ENCODE peak calls at places on chromosomes 13 and 19, in ten cellular contexts. U, O, Q, A, T, I, G, L, X and S are unnamed samples.

GRCh38 chr13:113557013-113557412 is 27.5 kb upstream of the TFDP1 start:
- DNase-seq in U (no peak), O (no peak), Q (no peak), A (no peak), T (no peak), I (no peak), G (no peak), L (no peak), X (no peak), S (no peak)

GRCh38 chr19:3699071-3699740 is 1.1 kb downstream of the PIP5K1C start:
- DNase-seq in U (peak), O (peak), Q (no peak), A (no peak), T (peak), I (no peak), G (peak), L (no peak), X (peak), S (peak)

GRCh38 chr19:7258042-7258839 is 36.0 kb downstream of the INSR start:
- DNase-seq in U (no peak), O (no peak), Q (no peak), A (no peak), T (no peak), I (no peak), G (no peak), L (no peak), X (no peak), S (no peak)

GRCh38 chr19:10690351-10690781 is 10.9 kb upstream of the QTRT1 start:
- DNase-seq in U (peak), O (no peak), Q (no peak), A (no peak), T (no peak), I (no peak), G (no peak), L (no peak), X (no peak), S (peak)

GRCh38 chr13:110801044-110801443 is 87.5 kb downstream of the ING1 start:
- DNase-seq in U (no peak), O (no peak), Q (no peak), A (no peak), T (no peak), I (no peak), G (peak), L (no peak), X (no peak), S (no peak)

GRCh38 chr13:85332595-85332994 is 466.6 kb downstream of the SLITRK6 start:
- DNase-seq in U (no peak), O (no peak), Q (no peak), A (no peak), T (no peak), I (no peak), G (no peak), L (no peak), X (no peak), S (no peak)

GRCh38 chr19:16157601-16158000 is 14.1 kb downstream of the HSH2D start:
- DNase-seq in U (no peak), O (no peak), Q (no peak), A (no peak), T (no peak), I (no peak), G (no peak), L (no peak), X (no peak), S (no peak)

GRCh38 chr19:19554074-19555023 is 16.3 kb downstream of the CILP2 start:
- DNase-seq in U (peak), O (no peak), Q (peak), A (peak), T (peak), I (peak), G (peak), L (no peak), X (no peak), S (peak)

GRCh38 chr13:98142427-98143156 is at the start of gene FARP1:
- DNase-seq in U (peak), O (peak), Q (no peak), A (peak), T (peak), I (peak), G (peak), L (peak), X (no peak), S (peak)

GRCh38 chr13:40191186-40191980 is 475.1 kb downstream of the FOXO1 start:
- DNase-seq in U (peak), O (no peak), Q (no peak), A (no peak), T (no peak), I (no peak), G (no peak), L (no peak), X (no peak), S (no peak)